ENCODE peak calls at places on chromosomes 1 and 21, in five cellular contexts. P is GM12878, U is BE2C, C is GM13976, E is psoas muscle. I is an unnamed sample.

GRCh38 chr1:46595127-46595526 is 8.9 kb downstream of the MKNK1 start:
- DNase-seq in P (no peak), U (no peak), C (no peak), E (peak), I (no peak)

GRCh38 chr1:86231076-86231475 is 74.5 kb upstream of the COL24A1 start:
- DNase-seq in P (no peak), U (no peak), C (no peak), E (no peak), I (no peak)

GRCh38 chr1:207283421-207283820 is 38.1 kb upstream of the CD55 start:
- DNase-seq in P (no peak), U (no peak), C (no peak), E (no peak), I (no peak)

GRCh38 chr1:211424018-211424417 is 67.9 kb downstream of the RD3 start:
- DNase-seq in P (no peak), U (no peak), C (no peak), E (no peak), I (no peak)

GRCh38 chr1:204377800-204378608 is 18.3 kb upstream of the PLEKHA6 start:
- DNase-seq in P (no peak), U (peak), C (peak), E (no peak), I (peak)

GRCh38 chr1:14815175-14815882 is 216.8 kb downstream of the KAZN start:
- DNase-seq in P (no peak), U (no peak), C (no peak), E (no peak), I (no peak)

GRCh38 chr21:41751621-41752020 is 15.2 kb downstream of the RIPK4 start:
- DNase-seq in P (no peak), U (no peak), C (no peak), E (no peak), I (no peak)

GRCh38 chr1:31122101-31122735 is 56.7 kb upstream of the PUM1 start:
- DNase-seq in P (no peak), U (peak), C (no peak), E (no peak), I (no peak)

GRCh38 chr1:226064816-226065248 is 2.3 kb downstream of the H3-3A start:
- DNase-seq in P (no peak), U (peak), C (peak), E (no peak), I (peak)

GRCh38 chr1:67987046-67987799 is 63.2 kb downstream of the DIRAS3 start:
- DNase-seq in P (no peak), U (no peak), C (no peak), E (no peak), I (no peak)

GRCh38 chr1:42006093-42006492 is 87.4 kb upstream of the HIVEP3 start:
- DNase-seq in P (no peak), U (no peak), C (no peak), E (no peak), I (no peak)

GRCh38 chr1:156870734-156871133 is 10.1 kb downstream of the NTRK1 start:
- DNase-seq in P (no peak), U (no peak), C (no peak), E (no peak), I (no peak)

GRCh38 chr21:32167513-32167912 is 111.3 kb downstream of the MIS18A start:
- DNase-seq in P (no peak), U (no peak), C (no peak), E (no peak), I (no peak)

GRCh38 chr1:161145832-161146231 is 7.9 kb upstream of the UFC1 start:
- DNase-seq in P (no peak), U (no peak), C (no peak), E (no peak), I (no peak)

GRCh38 chr21:23601549-23601948 is 2005.7 kb downstream of the MRPL39 start:
- DNase-seq in P (no peak), U (no peak), C (no peak), E (no peak), I (no peak)

GRCh38 chr1:206912445-206913095 is 9.2 kb downstream of the FCMR start:
- DNase-seq in P (no peak), U (peak), C (peak), E (peak), I (peak)

GRCh38 chr21:35485364-35485763 is 436.3 kb upstream of the RUNX1 start:
- DNase-seq in P (no peak), U (no peak), C (no peak), E (no peak), I (no peak)

GRCh38 chr1:178862864-178863263 is 8.0 kb downstream of the ANGPTL1 start:
- DNase-seq in P (no peak), U (no peak), C (no peak), E (no peak), I (no peak)

GRCh38 chr1:153611024-153611352 is 1.9 kb downstream of the S100A16 start:
- DNase-seq in P (no peak), U (no peak), C (peak), E (no peak), I (no peak)

GRCh38 chr1:10529772-10530171 is 55.0 kb downstream of the PEX14 start:
- DNase-seq in P (no peak), U (no peak), C (no peak), E (no peak), I (no peak)

GRCh38 chr1:150537732-150538684 is 11.2 kb upstream of the ADAMTSL4 start:
- DNase-seq in P (no peak), U (no peak), C (no peak), E (peak), I (no peak)

GRCh38 chr1:150484861-150485260 is 2.4 kb upstream of the TARS2 start:
- DNase-seq in P (no peak), U (no peak), C (no peak), E (no peak), I (no peak)

GRCh38 chr1:238408737-238409136 is 518.0 kb upstream of the ZP4 start:
- DNase-seq in P (no peak), U (no peak), C (no peak), E (no peak), I (no peak)

GRCh38 chr1:206860165-206860564 is 5.3 kb upstream of the IL20 start:
- DNase-seq in P (no peak), U (no peak), C (no peak), E (no peak), I (no peak)

GRCh38 chr1:228334226-228334935 is 72.3 kb downstream of the TRIM11 start:
- DNase-seq in P (no peak), U (peak), C (no peak), E (peak), I (no peak)

GRCh38 chr1:85952460-85952859 is 204.1 kb downstream of the COL24A1 start:
- DNase-seq in P (no peak), U (peak), C (no peak), E (no peak), I (no peak)

GRCh38 chr1:210372491-210372890 is 43.8 kb downstream of the HHAT start:
- DNase-seq in P (no peak), U (no peak), C (no peak), E (no peak), I (no peak)

GRCh38 chr1:29148656-29149491 is 25.2 kb upstream of the TMEM200B start:
- DNase-seq in P (no peak), U (no peak), C (no peak), E (no peak), I (no peak)

GRCh38 chr1:201335901-201336300 is 41.6 kb downstream of the TNNT2 start:
- DNase-seq in P (no peak), U (no peak), C (no peak), E (no peak), I (no peak)

GRCh38 chr1:147892731-147893214 is 9.8 kb upstream of the GJA8 start:
- DNase-seq in P (no peak), U (peak), C (peak), E (no peak), I (peak)

GRCh38 chr1:166511754-166512153 is 327.5 kb upstream of the POGK start:
- DNase-seq in P (no peak), U (no peak), C (no peak), E (no peak), I (no peak)

GRCh38 chr1:58033311-58033710 is 513.2 kb downstream of the OMA1 start:
- DNase-seq in P (no peak), U (no peak), C (no peak), E (no peak), I (no peak)

GRCh38 chr1:51661081-51661518 is 44.2 kb downstream of the OSBPL9 start:
- DNase-seq in P (no peak), U (no peak), C (no peak), E (no peak), I (no peak)

GRCh38 chr21:24023402-24023801 is 1583.9 kb downstream of the MRPL39 start:
- DNase-seq in P (no peak), U (no peak), C (no peak), E (no peak), I (no peak)

GRCh38 chr1:225691861-225692516 is 39.1 kb upstream of the ENAH start:
- DNase-seq in P (no peak), U (no peak), C (no peak), E (no peak), I (no peak)

GRCh38 chr1:200473698-200474371 is 64.0 kb upstream of the ZNF281 start:
- DNase-seq in P (peak), U (peak), C (peak), E (no peak), I (peak)

GRCh38 chr1:225814381-225814780 is 4.5 kb downstream of the EPHX1 start:
- DNase-seq in P (no peak), U (no peak), C (no peak), E (peak), I (no peak)

GRCh38 chr1:167056529-167057296 is 33.5 kb downstream of the GPA33 start:
- DNase-seq in P (no peak), U (no peak), C (no peak), E (no peak), I (no peak)

GRCh38 chr1:159870704-159871103 is 8.2 kb upstream of the VSIG8 start:
- DNase-seq in P (no peak), U (no peak), C (no peak), E (no peak), I (no peak)

GRCh38 chr1:143661418-143662120 is 310.2 kb downstream of the FAM72C start:
- DNase-seq in P (no peak), U (no peak), C (no peak), E (no peak), I (peak)
- TF ChIP-seq CTCF in P (no peak), U (no peak), C (no peak), E (no peak), I (no peak)

DNA sequence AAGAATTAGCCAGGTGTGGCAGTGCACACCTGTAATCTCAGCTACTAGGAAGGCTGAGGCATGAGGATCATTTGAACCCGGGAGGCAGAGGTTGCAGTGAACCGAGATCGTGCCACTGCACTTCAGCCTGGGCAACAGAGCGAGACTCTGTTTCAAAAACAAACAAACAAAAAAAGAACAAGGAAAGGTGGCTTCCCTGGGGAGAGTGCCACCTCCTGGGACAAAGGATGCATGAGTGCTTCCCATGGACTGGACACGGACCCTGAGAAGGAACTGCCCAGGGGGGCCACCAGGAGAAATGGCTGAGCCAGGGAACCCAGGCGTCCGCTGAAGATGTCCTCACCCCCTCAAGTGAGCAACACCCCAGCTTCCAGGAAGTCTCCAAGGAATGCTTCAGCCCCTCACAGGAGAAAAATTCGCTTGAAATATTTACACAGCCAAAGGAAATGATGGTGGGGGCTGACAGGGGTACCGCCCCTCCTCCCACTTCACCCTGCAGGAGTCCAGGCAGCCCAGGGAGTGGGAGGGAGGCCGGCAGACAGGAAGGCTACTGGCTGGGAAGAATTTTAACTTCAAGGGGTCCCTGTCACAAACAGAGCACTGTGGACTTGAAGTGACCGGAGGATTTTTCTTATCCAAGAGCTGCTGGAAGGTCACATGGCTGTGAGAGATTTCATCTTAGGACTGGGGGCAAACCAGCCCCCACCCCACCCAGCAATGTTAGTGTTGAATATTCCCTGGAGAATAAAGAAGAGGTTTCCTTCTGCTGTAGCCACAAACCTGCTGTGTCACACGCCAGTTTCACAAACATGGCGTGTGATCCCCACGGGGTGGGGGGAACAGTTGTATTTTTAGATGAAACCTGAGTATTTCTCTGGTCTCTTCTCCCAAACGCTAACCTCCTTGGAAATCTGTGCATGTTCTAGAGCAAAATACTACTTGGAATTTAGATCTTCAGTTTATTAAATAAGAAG is 90.8 kb upstream of the SLC25A33 start:
- DNase-seq in P (no peak), U (no peak), C (no peak), E (no peak), I (no peak)
- TF ChIP-seq CTCF in P (no peak), U (no peak), C (no peak), E (no peak), I (no peak)

GRCh38 chr1:64319985-64320384 is 116.6 kb downstream of the UBE2U start:
- DNase-seq in P (no peak), U (no peak), C (no peak), E (no peak), I (no peak)

GRCh38 chr1:64320470-64320869 is 117.0 kb downstream of the UBE2U start:
- DNase-seq in P (no peak), U (no peak), C (no peak), E (no peak), I (no peak)

GRCh38 chr1:64323054-64323453 is 119.6 kb downstream of the UBE2U start:
- DNase-seq in P (no peak), U (no peak), C (no peak), E (no peak), I (no peak)

GRCh38 chr1:64318428-64318827 is 115.0 kb downstream of the UBE2U start:
- DNase-seq in P (no peak), U (no peak), C (no peak), E (no peak), I (no peak)

DNA sequence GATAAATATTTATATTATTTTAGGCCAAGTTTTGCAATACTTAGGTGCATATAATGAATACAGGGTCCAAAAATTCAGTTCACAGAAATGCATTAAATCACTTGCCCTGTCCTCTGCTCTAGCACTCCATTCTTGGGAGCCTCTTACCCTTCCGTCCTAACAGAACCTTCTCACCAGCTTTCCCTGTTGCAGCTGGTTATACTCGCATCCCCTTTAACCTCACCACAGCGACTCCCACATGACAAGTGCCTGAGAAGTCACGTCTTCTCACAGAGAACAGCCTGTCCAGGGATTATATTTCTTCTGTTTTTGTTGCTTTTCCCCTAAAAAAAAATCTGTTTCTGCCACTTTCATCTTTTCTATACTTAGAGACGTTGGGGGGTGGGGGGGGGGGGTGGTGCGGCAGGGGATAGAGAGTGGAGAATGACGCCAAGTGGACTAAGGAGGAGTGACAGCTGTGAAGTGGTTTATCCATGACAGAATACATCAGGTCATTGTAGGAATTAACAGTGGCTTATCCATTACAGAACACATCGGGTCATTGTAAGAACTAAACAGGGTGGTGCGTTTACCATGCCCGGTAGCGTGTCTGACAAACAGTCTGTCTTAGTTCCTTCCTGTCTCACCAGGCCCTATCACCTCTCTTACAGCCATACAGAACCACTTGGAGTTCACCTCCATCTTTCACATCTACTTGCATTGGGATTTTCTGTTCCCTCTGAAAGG is 117.6 kb downstream of the UBE2U start:
- DNase-seq in P (no peak), U (no peak), C (no peak), E (no peak), I (no peak)
- TF ChIP-seq CTCF in P (no peak), U (no peak), C (no peak), E (no peak), I (no peak)

DNA sequence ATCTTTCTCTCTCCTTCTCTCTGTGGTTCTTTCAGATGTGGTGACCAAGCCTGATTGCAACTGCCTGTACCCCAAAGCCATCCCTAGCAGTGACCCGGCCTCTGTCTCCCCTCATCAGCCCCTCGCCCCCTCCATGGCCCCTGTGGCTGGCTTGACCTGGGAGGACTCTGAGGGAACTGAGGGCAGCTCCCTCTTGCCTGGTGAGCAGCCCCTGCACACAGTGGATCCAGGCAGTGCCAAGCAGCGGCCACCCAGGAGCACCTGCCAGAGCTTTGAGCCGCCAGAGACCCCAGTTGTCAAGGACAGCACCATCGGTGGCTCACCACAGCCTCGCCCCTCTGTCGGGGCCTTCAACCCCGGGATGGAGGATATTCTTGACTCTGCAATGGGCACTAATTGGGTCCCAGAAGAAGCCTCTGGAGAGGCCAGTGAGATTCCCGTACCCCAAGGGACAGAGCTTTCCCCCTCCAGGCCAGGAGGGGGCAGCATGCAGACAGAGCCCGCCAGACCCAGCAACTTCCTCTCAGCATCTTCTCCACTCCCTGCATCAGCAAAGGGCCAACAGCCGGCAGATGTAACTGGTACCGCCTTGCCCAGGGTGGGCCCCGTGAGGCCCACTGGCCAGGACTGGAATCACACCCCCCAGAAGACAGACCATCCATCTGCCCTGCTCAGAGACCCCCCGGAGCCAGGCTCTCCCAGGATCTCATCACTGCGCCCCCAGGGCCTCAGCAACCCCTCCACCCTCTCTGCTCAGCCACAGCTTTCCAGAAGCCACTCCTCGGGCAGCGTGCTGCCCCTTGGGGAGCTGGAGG is 12.7 kb downstream of the CSF1 start:
- DNase-seq in P (no peak), U (peak), C (peak), E (no peak), I (peak)
- TF ChIP-seq CTCF in P (peak), U (peak), C (peak), E (no peak), I (peak)

GRCh38 chr1:95040032-95040525 is 32.7 kb downstream of the ALG14 start:
- DNase-seq in P (no peak), U (no peak), C (no peak), E (no peak), I (no peak)
- TF ChIP-seq CTCF in P (no peak), U (no peak), C (no peak), E (no peak), I (no peak)

GRCh38 chr1:32239335-32239734 is 7.7 kb upstream of the FAM167B start:
- DNase-seq in P (no peak), U (no peak), C (no peak), E (no peak), I (no peak)

GRCh38 chr1:32239790-32240139 is 7.3 kb upstream of the FAM167B start:
- DNase-seq in P (no peak), U (no peak), C (no peak), E (no peak), I (no peak)

GRCh38 chr1:32241011-32241763 is 5.8 kb upstream of the FAM167B start:
- DNase-seq in P (no peak), U (peak), C (peak), E (peak), I (peak)

GRCh38 chr1:32242341-32242851 is 4.6 kb upstream of the FAM167B start:
- DNase-seq in P (no peak), U (no peak), C (no peak), E (peak), I (no peak)

DNA sequence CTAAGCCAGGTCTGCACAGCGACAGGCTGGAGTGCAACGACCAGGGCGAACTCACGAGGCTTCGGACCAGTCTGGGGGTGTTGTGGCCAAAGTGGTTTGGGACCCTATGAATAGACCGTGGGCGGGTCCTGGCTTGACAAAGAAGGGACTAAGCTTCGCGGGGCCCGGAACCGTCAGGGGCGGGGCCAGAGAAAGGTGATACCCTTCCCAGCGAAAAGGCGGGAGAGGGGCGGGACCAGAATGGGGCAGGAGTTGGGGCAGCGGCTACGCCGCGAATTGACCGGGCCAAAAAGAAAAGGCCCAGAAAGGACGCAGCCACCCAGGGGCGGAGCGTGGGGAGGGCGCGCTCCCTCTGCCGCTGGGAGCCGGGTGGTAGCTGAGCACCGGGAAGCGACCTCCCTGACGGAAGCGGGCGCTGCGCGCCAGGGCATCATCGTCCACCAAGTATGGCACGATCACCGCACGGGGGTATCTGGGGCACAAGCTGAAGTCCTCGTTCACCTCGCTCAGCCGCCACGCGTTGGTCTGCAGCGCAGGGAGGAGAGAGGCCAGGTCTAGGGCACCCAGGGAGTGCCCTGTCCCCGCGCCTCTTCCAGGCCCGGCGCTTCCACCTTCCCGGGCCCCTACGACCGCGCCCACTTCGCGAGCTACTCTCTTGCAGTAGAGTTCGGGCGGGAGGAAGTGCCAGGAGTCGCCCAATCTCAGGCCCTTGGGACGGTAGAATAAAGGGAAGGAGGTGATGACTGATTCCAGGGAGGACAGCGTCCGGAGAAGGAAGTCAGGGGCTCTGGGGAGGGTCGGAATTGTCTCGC is 6.7 kb upstream of the FAM167B start:
- DNase-seq in P (no peak), U (peak), C (no peak), E (peak), I (peak)
- TF ChIP-seq CTCF in P (peak), U (no peak), C (no peak), E (peak), I (peak)